ENCODE peak calls at places on chromosomes 4 and X, in ten cellular contexts. S, X, K, W, J, Z, B, I, O and A are unnamed samples.
A peak's percentile ranks its signal among the peaks of the same experiment; 100 is the strongest.

GRCh38 chr4:157172011-157172410 is 48.5 kb upstream of the GRIA2 start:
- DNase-seq in I (no peak), S (no peak), K (no peak), X (peak; percentile 8), B (no peak), W (peak; percentile 19), Z (peak; percentile 46), O (no peak), J (peak; percentile 10), A (no peak)

GRCh38 chr4:121653986-121654385 is 42.8 kb downstream of the ANXA5 start:
- DNase-seq in I (no peak), O (no peak), B (no peak), S (no peak), K (no peak), X (no peak), J (no peak), Z (no peak), W (no peak), A (no peak)

GRCh38 chr4:173509031-173510001 is 20.7 kb downstream of the HAND2 start:
- DNase-seq in O (no peak), S (no peak), W (peak; percentile 21), Z (no peak), J (peak; percentile 85), X (no peak), B (no peak), I (peak; percentile 65), K (no peak), A (no peak)

GRCh38 chrX:94058728-94059382 is 384.8 kb downstream of the FAM133A start:
- DNase-seq in K (no peak), J (peak; percentile 3), I (peak; percentile 48), W (peak; percentile 16), S (peak; percentile 17), B (no peak), X (no peak), O (no peak), Z (peak; percentile 39), A (peak; percentile 31)

GRCh38 chrX:17632942-17633341 is 104.4 kb upstream of the SCML1 start:
- DNase-seq in Z (peak; percentile 29), X (no peak), I (no peak), O (no peak), K (no peak), B (no peak), W (peak; percentile 56), J (peak; percentile 19), S (no peak), A (no peak)

GRCh38 chrX:130100180-130100579 is 10.1 kb downstream of the ELF4 start:
- DNase-seq in W (no peak), S (no peak), B (no peak), X (no peak), K (no peak), O (no peak), J (peak; percentile 81), Z (no peak), I (peak; percentile 58), A (no peak)

GRCh38 chrX:148611993-148612392 is 111.6 kb downstream of the AFF2 start:
- DNase-seq in Z (no peak), S (no peak), K (no peak), B (no peak), O (no peak), X (no peak), I (no peak), J (no peak), W (no peak), A (no peak)

GRCh38 chr4:6180841-6181631 is 19.3 kb downstream of the JAKMIP1 start:
- DNase-seq in J (no peak), O (no peak), W (no peak), I (no peak), B (no peak), X (no peak), Z (no peak), K (peak; percentile 13), S (peak; percentile 81), A (no peak)

GRCh38 chrX:154368630-154369452 is 5.6 kb downstream of the FLNA start:
- DNase-seq in I (peak; percentile 70), S (peak; percentile 92), W (peak; percentile 91), K (peak; percentile 90), O (peak; percentile 83), B (peak; percentile 79), Z (peak; percentile 95), J (peak; percentile 76), X (peak; percentile 65), A (no peak)

GRCh38 chr4:168272488-168272887 is 46.1 kb downstream of the DDX60 start:
- DNase-seq in I (no peak), B (no peak), O (no peak), X (no peak), J (no peak), W (no peak), K (no peak), S (peak; percentile 23), Z (no peak), A (no peak)

GRCh38 chr4:12949719-12950118 is 534.4 kb downstream of the RAB28 start:
- DNase-seq in J (no peak), X (no peak), B (no peak), K (no peak), W (no peak), I (no peak), Z (peak; percentile 50), S (no peak), O (no peak), A (no peak)

GRCh38 chrX:151702741-151703352 is 7.6 kb downstream of the PRRG3 start:
- DNase-seq in B (no peak), O (no peak), J (no peak), K (no peak), S (no peak), Z (no peak), W (no peak), I (no peak), X (no peak), A (no peak)

GRCh38 chr4:101643201-101643600 is 147.3 kb upstream of the BANK1 start:
- DNase-seq in S (no peak), K (no peak), O (no peak), I (no peak), X (no peak), W (peak; percentile 95), Z (peak; percentile 26), B (no peak), J (no peak), A (no peak)